ENCODE peak calls at places on chromosomes 16 and 17, in four cellular contexts. One of them, this sample, is unnamed.

GRCh38 chr17:69945698-69946185 is 129.3 kb upstream of the KCNJ16 start:
- DNase-seq in RWPE1: no peak
- DNase-seq in A549: no peak
- DNase-seq in OCI-LY7: no peak
- DNase-seq in this sample: no peak

GRCh38 chr17:8964801-8965393 is 610 bp downstream of the PIK3R5 start:
- DNase-seq in RWPE1: no peak
- DNase-seq in A549: no peak
- DNase-seq in OCI-LY7: no peak
- DNase-seq in this sample: no peak

GRCh38 chr17:48047113-48047740 is 932 bp upstream of the NFE2L1 start:
- DNase-seq in RWPE1: no peak
- DNase-seq in A549: peak
- DNase-seq in OCI-LY7: peak
- DNase-seq in this sample: no peak

GRCh38 chr17:41868568-41868967 is 3.3 kb upstream of the KLHL11 start:
- DNase-seq in RWPE1: no peak
- DNase-seq in A549: no peak
- DNase-seq in OCI-LY7: no peak
- DNase-seq in this sample: no peak

GRCh38 chr17:29059281-29059680 is 16.3 kb downstream of the PIPOX start:
- DNase-seq in RWPE1: peak
- DNase-seq in A549: peak
- DNase-seq in OCI-LY7: no peak
- DNase-seq in this sample: no peak

GRCh38 chr17:41307647-41308046 is 1.5 kb downstream of the KRTAP16-1 start:
- DNase-seq in RWPE1: no peak
- DNase-seq in A549: no peak
- DNase-seq in OCI-LY7: no peak
- DNase-seq in this sample: no peak

GRCh38 chr17:62965149-62965648 is 836 bp upstream of the TANC2 start:
- DNase-seq in RWPE1: no peak
- DNase-seq in A549: no peak
- DNase-seq in OCI-LY7: no peak
- DNase-seq in this sample: no peak

GRCh38 chr16:86994651-86995171 is 322.5 kb downstream of the C16orf95 start:
- DNase-seq in RWPE1: peak
- DNase-seq in A549: peak
- DNase-seq in OCI-LY7: no peak
- DNase-seq in this sample: no peak

GRCh38 chr16:28499854-28500253 is 5.4 kb downstream of the APOBR start:
- DNase-seq in RWPE1: no peak
- DNase-seq in A549: no peak
- DNase-seq in OCI-LY7: no peak
- DNase-seq in this sample: no peak

GRCh38 chr16:87706278-87707000 is 59.3 kb downstream of the KLHDC4 start:
- DNase-seq in RWPE1: no peak
- DNase-seq in A549: no peak
- DNase-seq in OCI-LY7: no peak
- DNase-seq in this sample: no peak

DNA sequence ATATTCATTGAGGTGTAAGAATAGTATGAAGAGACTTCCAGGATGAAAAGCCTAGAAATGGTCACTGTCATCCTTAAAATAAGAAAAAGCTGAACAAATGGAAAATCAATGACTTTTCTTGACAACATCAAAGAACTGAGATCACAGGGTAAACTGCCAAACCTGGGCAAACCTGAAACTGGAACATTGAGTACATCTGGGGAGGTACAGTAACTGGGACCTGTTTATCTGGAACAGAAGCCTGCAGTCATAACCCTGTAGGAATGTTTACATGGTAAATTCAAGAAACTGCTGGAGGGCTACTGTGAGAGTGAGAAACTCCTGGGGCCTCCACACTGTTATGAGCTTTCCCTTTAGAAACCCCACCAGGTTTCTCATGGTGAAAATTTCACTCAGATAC is 130.1 kb upstream of the PIRT start:
- DNase-seq in RWPE1: no peak
- DNase-seq in A549: no peak
- DNase-seq in OCI-LY7: no peak
- DNase-seq in this sample: no peak
- H3K27ac ChIP-seq in RWPE1: no peak
- H3K27ac ChIP-seq in A549: no peak
- H3K27ac ChIP-seq in OCI-LY7: no peak
- H3K27ac ChIP-seq in this sample: no peak

GRCh38 chr17:61070649-61071048 is 329.0 kb upstream of the TBX2 start:
- DNase-seq in RWPE1: no peak
- DNase-seq in A549: no peak
- DNase-seq in OCI-LY7: no peak
- DNase-seq in this sample: no peak

GRCh38 chr17:61076649-61077048 is 323.0 kb upstream of the TBX2 start:
- DNase-seq in RWPE1: no peak
- DNase-seq in A549: no peak
- DNase-seq in OCI-LY7: no peak
- DNase-seq in this sample: no peak

GRCh38 chr17:61072648-61073047 is 327.0 kb upstream of the TBX2 start:
- DNase-seq in RWPE1: no peak
- DNase-seq in A549: no peak
- DNase-seq in OCI-LY7: no peak
- DNase-seq in this sample: no peak

GRCh38 chr17:61075988-61076387 is 323.7 kb upstream of the TBX2 start:
- DNase-seq in RWPE1: no peak
- DNase-seq in A549: no peak
- DNase-seq in OCI-LY7: no peak
- DNase-seq in this sample: no peak

DNA sequence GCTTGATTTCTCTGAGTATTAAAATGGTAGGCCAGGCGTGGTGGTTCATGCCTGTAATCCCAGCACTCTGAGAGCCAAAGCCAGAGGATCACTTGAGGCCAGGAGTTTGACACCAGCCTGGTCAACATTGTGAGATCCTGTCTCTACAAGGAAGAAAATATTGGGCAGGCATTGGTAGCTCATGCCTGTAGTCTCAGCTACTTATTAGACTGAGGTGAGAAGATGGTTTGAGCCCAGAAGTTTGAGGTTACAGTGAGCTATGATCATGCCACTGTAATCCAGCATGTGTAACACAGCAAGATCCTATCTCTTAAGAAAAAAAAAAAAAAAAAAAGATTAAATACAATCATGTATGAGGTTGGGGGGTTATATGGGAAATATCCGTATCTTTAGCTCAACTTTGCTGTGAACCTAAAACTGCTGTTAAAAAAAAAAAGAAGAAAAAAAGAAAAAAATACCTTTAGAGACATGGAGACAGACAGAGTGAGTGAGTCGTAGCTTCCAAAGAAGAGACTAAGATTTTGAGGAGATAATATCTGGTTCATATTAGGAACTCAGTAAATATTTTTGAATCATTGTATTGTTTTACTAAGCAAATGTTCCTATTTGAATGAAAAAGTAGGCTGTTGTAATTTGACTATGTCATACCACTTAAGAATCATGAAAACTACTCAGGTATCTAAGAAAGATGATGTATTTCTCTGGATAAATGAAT is 325.7 kb upstream of the TBX2 start:
- DNase-seq in RWPE1: no peak
- DNase-seq in A549: no peak
- DNase-seq in OCI-LY7: no peak
- DNase-seq in this sample: no peak
- H3K27ac ChIP-seq in RWPE1: no peak
- H3K27ac ChIP-seq in A549: no peak
- H3K27ac ChIP-seq in OCI-LY7: no peak
- H3K27ac ChIP-seq in this sample: no peak

GRCh38 chr17:7932483-7932891 is 481 bp downstream of the CNTROB start:
- DNase-seq in RWPE1: peak
- DNase-seq in A549: peak
- DNase-seq in OCI-LY7: peak
- DNase-seq in this sample: no peak
- H3K27ac ChIP-seq in RWPE1: peak
- H3K27ac ChIP-seq in A549: peak
- H3K27ac ChIP-seq in OCI-LY7: peak
- H3K27ac ChIP-seq in this sample: peak

DNA sequence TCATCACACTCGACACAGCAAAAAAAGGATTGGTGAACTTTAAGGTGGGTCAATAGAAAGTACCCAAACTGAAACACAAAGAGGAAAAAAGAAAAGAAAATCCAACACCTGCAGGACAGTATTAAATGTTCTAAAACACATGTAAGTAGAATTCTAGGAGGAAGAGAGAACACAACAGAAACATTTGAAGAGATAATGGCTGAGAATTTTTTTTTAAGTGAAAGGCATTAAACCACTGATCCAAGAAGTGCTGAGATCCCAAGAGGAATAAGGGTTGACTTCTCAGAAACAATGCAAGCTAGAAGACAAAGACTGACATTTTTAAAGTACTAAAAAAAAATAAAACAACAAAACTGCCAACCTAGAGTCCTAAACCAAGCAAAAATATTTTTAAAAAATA is 31.6 kb downstream of the VPS53 start:
- DNase-seq in RWPE1: no peak
- DNase-seq in A549: no peak
- DNase-seq in OCI-LY7: no peak
- DNase-seq in this sample: no peak
- H3K27ac ChIP-seq in RWPE1: no peak
- H3K27ac ChIP-seq in A549: no peak
- H3K27ac ChIP-seq in OCI-LY7: no peak
- H3K27ac ChIP-seq in this sample: no peak

This sample was measured in gastrocnemius medialis.